ENCODE peak calls at places on chromosome 18, in ten cellular contexts. K is neural crest cell, I is dorsolateral prefrontal cortex, O is endothelial cell, D is natural killer cell, H is gastrocnemius medialis, P is vagina, B is Peyer's patch, T is type B pancreatic cell, Q is BJ. S is an unnamed sample.

GRCh38 chr18:39945076-39945475 is 2010.0 kb upstream of the PIK3C3 start:
- DNase-seq in D (no peak), K (no peak), H (no peak), I (no peak), Q (no peak), T (no peak), O (no peak), B (no peak), P (no peak), S (no peak)

GRCh38 chr18:10661333-10661732 is 135.5 kb downstream of the NAPG start:
- DNase-seq in O (no peak), P (no peak), H (no peak), K (no peak), Q (no peak), T (no peak), I (no peak), B (no peak), D (no peak), S (no peak)

GRCh38 chr18:39624934-39625333 is 2059.3 kb upstream of the CELF4 start:
- DNase-seq in I (no peak), K (no peak), O (no peak), D (no peak), Q (no peak), H (no peak), B (no peak), P (no peak), T (no peak), S (no peak)

GRCh38 chr18:6374340-6374739 is 40.4 kb downstream of the L3MBTL4 start:
- DNase-seq in B (no peak), Q (no peak), O (no peak), H (no peak), T (no peak), I (no peak), D (no peak), K (no peak), P (no peak), S (no peak)

GRCh38 chr18:28036481-28036880 is 140.4 kb downstream of the CDH2 start:
- DNase-seq in I (no peak), B (no peak), P (no peak), K (no peak), O (no peak), D (no peak), T (no peak), H (no peak), Q (no peak), S (no peak)

GRCh38 chr18:76441002-76441667 is 53.9 kb downstream of the ZNF516 start:
- DNase-seq in P (no peak), I (no peak), T (no peak), O (no peak), B (no peak), H (peak; percentile 6), K (no peak), Q (no peak), D (no peak), S (peak; percentile 83)

GRCh38 chr18:58605027-58606020 is 23.6 kb downstream of the ALPK2 start:
- DNase-seq in I (no peak), Q (no peak), K (no peak), H (no peak), B (no peak), P (no peak), T (no peak), O (no peak), D (no peak), S (no peak)

GRCh38 chr18:74532511-74533025 is 1.7 kb upstream of the CNDP1 start:
- DNase-seq in I (no peak), P (no peak), B (no peak), H (no peak), Q (no peak), T (no peak), K (no peak), O (no peak), D (no peak), S (no peak)

GRCh38 chr18:13264091-13264777 is 45.7 kb downstream of the LDLRAD4 start:
- DNase-seq in D (no peak), H (no peak), O (no peak), T (peak; percentile 31), B (no peak), Q (no peak), I (no peak), K (no peak), P (no peak), S (peak; percentile 72)

GRCh38 chr18:27942706-27943105 is 234.2 kb downstream of the CDH2 start:
- DNase-seq in P (no peak), D (no peak), T (no peak), K (no peak), B (no peak), I (no peak), Q (no peak), O (no peak), H (no peak), S (no peak)

GRCh38 chr18:64330161-64330560 is 181.3 kb upstream of the LINC00305 start:
- DNase-seq in P (no peak), Q (no peak), O (peak; percentile 16), B (no peak), D (no peak), T (no peak), H (no peak), I (no peak), K (no peak), S (no peak)

GRCh38 chr18:2906522-2907458 is 60.0 kb downstream of the EMILIN2 start:
- DNase-seq in H (no peak), D (peak; percentile 38), P (no peak), T (no peak), I (no peak), B (peak; percentile 46), O (peak; percentile 49), K (peak; percentile 23), Q (no peak), S (no peak)
- TF ChIP-seq CTCF in H (no peak), D (no peak), P (no peak), T (peak; percentile 59), I (no peak), B (peak; percentile 27), O (no peak), K (peak; percentile 36), Q (peak; percentile 32), S (peak; percentile 52)

DNA sequence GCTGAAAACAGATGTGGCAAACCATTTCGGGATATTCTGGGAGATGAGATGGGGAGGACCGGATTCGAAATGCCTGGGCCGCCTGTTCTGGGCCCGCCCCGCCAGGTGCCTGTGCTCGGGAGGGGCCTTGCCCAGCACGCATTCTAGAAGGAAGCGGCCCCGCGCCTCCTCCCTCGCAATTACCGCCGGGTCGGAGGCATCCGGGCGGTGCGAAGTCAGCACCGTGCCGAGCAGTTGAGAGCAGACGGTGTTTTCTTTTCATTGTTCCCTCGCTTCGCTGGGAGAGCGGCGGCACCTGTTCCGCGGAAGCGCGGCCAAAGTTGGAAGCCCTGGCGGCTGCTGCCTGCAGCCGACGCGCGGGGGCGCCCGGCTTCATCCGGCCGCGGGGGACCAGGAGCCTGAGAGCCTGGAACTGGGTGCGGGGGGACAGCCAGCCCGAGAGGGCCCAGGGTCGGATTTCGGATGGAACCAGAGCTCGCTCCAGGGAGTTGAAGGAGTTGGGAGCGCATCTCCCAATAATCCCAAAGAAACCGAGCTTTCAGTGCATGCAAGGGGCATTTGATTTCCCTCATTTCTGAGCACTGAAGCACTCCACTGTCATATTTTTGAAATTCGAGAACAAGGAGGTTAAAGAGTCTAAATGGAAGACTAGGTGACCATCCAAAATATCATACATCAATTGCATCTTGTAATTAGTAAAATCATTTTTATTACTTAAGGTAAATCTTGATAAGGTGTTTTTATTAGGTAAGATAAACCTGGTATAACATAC is 241.8 kb upstream of the RAB12 start:
- DNase-seq in D (no peak), Q (no peak), I (peak; percentile 53), K (peak; percentile 50), O (peak; percentile 79), P (peak; percentile 79), T (no peak), B (no peak), H (peak; percentile 35), S (no peak)
- TF ChIP-seq CTCF in D (no peak), Q (peak; percentile 57), I (peak; percentile 32), K (peak; percentile 72), O (peak; percentile 52), P (no peak), T (peak; percentile 73), B (no peak), H (peak; percentile 34), S (peak; percentile 66)

DNA sequence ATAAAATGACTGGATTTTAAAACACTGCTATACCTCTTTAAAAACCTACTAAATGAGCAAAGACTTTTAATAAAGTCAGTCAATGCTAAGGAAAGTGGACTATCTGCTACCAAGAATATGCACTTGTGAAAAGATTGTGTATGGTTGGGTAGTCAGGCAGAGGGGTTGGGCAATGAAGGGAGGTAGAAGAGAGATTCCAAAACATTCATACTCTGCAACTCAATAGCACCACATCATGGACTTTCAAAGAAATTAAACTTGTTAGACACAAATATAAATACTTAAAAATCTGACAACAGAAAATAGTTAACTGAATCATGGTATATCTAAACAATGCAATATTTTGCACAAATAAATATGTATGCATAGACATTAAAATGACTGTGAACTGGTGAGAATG is 139.9 kb upstream of the MAPRE2 start:
- DNase-seq in B (no peak), Q (no peak), D (no peak), O (no peak), T (no peak), P (no peak), K (no peak), H (no peak), I (no peak), S (no peak)
- TF ChIP-seq CTCF in B (no peak), Q (no peak), D (no peak), O (no peak), T (no peak), P (no peak), K (no peak), H (no peak), I (no peak), S (peak; percentile 39)

GRCh38 chr18:34864836-34865497 is 154.9 kb downstream of the DTNA start:
- DNase-seq in I (no peak), H (no peak), B (no peak), T (no peak), P (no peak), K (no peak), Q (no peak), O (no peak), D (no peak), S (no peak)

GRCh38 chr18:34866310-34866709 is 156.2 kb downstream of the DTNA start:
- DNase-seq in H (no peak), T (no peak), B (no peak), P (no peak), K (no peak), O (no peak), D (no peak), I (no peak), Q (no peak), S (no peak)

GRCh38 chr18:34870916-34871315 is 160.8 kb downstream of the DTNA start:
- DNase-seq in O (no peak), P (no peak), I (no peak), K (no peak), B (no peak), T (no peak), Q (no peak), D (no peak), H (no peak), S (no peak)

GRCh38 chr18:34866739-34867138 is 156.6 kb downstream of the DTNA start:
- DNase-seq in I (no peak), Q (no peak), D (no peak), B (no peak), P (no peak), H (no peak), T (no peak), K (no peak), O (no peak), S (no peak)

DNA sequence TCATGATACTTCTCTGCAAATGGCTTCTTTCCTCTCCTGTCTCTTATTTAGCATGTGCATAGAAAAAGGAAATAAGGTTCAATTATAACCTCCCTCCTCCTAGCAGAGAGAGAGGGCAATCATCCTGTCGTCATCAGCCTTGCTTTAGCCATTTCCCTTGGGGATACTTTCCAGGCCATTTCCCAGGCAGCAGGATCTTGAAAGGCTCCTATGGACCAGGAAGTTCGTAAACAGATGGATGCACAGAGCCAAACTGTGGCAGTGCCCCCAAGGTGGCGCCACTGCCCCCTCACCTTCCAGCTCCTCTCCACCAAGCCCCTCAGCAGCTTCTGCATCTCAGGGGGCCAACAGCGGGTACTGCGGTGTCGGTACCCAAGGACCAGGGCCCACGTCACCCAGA is 157.4 kb downstream of the DTNA start:
- DNase-seq in H (peak; percentile 28), B (no peak), K (peak; percentile 10), I (no peak), Q (no peak), O (peak; percentile 53), D (no peak), T (no peak), P (no peak), S (no peak)
- TF ChIP-seq CTCF in H (no peak), B (no peak), K (peak; percentile 48), I (no peak), Q (no peak), O (no peak), D (no peak), T (peak; percentile 49), P (no peak), S (peak; percentile 42)

S was measured in osteocyte.